ENCODE peak calls at places on chromosomes 12 and 14, in nine cellular contexts. G is bronchial epithelial cell, K is testis, Z is AG04450, H is AG09319, Q is stomach, P is gastrocnemius medialis, F is uterus, R is B cell. W is an unnamed sample.

GRCh38 chr14:83463500-83464098 is 1929.9 kb upstream of the SEL1L start:
- DNase-seq in G (peak; percentile 43), K (peak; percentile 80), Z (peak; percentile 13), H (peak; percentile 18), Q (peak; percentile 29), P (no peak), F (no peak), R (no peak), W (no peak)

GRCh38 chr14:60327447-60328331 is 78.7 kb downstream of the PPM1A start:
- DNase-seq in G (no peak), K (no peak), Z (no peak), H (no peak), Q (peak; percentile 56), P (peak; percentile 68), F (no peak), R (peak; percentile 79), W (no peak)

GRCh38 chr12:109927622-109928021 is 27.5 kb downstream of the TCHP start:
- DNase-seq in G (peak; percentile 18), K (no peak), Z (no peak), H (no peak), Q (peak; percentile 27), P (no peak), F (no peak), R (no peak), W (no peak)

GRCh38 chr14:53531151-53531550 is 378.0 kb upstream of the DDHD1 start:
- DNase-seq in G (peak; percentile 31), K (no peak), Z (no peak), H (no peak), Q (no peak), P (no peak), F (no peak), R (no peak), W (no peak)

GRCh38 chr12:100593490-100593889 is 20.0 kb downstream of the GAS2L3 start:
- DNase-seq in G (no peak), K (no peak), Z (no peak), H (no peak), Q (no peak), P (no peak), F (no peak), R (no peak), W (no peak)

GRCh38 chr12:62472472-62472871 is 5.8 kb downstream of the MON2 start:
- DNase-seq in G (no peak), K (no peak), Z (no peak), H (no peak), Q (no peak), P (no peak), F (no peak), R (no peak), W (no peak)

GRCh38 chr12:67299936-67300335 is 30.8 kb downstream of the CAND1 start:
- DNase-seq in G (no peak), K (no peak), Z (no peak), H (no peak), Q (no peak), P (no peak), F (no peak), R (no peak), W (no peak)

GRCh38 chr12:40325349-40325960 is 100.7 kb downstream of the LRRK2 start:
- DNase-seq in G (peak; percentile 60), K (peak; percentile 27), Z (no peak), H (no peak), Q (no peak), P (no peak), F (no peak), R (no peak), W (no peak)

GRCh38 chr14:32379447-32379846 is 50.3 kb downstream of the AKAP6 start:
- DNase-seq in G (no peak), K (no peak), Z (no peak), H (no peak), Q (no peak), P (no peak), F (no peak), R (no peak), W (no peak)

GRCh38 chr12:2826036-2826435 is 8.8 kb downstream of the NRIP2 start:
- DNase-seq in G (no peak), K (no peak), Z (no peak), H (no peak), Q (no peak), P (no peak), F (no peak), R (no peak), W (no peak)

GRCh38 chr14:55749946-55750345 is 169.9 kb downstream of the KTN1 start:
- DNase-seq in G (no peak), K (no peak), Z (no peak), H (no peak), Q (no peak), P (no peak), F (no peak), R (no peak), W (no peak)

GRCh38 chr14:102951034-102951433 is 28.6 kb downstream of the AMN start:
- DNase-seq in G (no peak), K (peak; percentile 94), Z (no peak), H (no peak), Q (no peak), P (no peak), F (peak; percentile 55), R (no peak), W (no peak)

GRCh38 chr12:45762185-45763110 is 32.9 kb downstream of the ARID2 start:
- DNase-seq in G (peak; percentile 81), K (peak; percentile 31), Z (peak; percentile 27), H (peak; percentile 18), Q (no peak), P (no peak), F (no peak), R (no peak), W (no peak)

GRCh38 chr12:97109441-97109840 is 202.4 kb downstream of the NEDD1 start:
- DNase-seq in G (peak; percentile 29), K (no peak), Z (no peak), H (no peak), Q (no peak), P (no peak), F (no peak), R (no peak), W (no peak)

GRCh38 chr12:77754086-77754485 is 76.6 kb upstream of the NAV3 start:
- DNase-seq in G (no peak), K (no peak), Z (no peak), H (no peak), Q (no peak), P (no peak), F (no peak), R (no peak), W (no peak)

GRCh38 chr12:6110006-6110405 is 14.5 kb downstream of the VWF start:
- DNase-seq in G (peak; percentile 39), K (no peak), Z (no peak), H (no peak), Q (no peak), P (no peak), F (no peak), R (no peak), W (no peak)

GRCh38 chr14:100293497-100294212 is 12.6 kb downstream of the SLC25A29 start:
- DNase-seq in G (no peak), K (no peak), Z (no peak), H (no peak), Q (no peak), P (no peak), F (peak; percentile 6), R (no peak), W (no peak)

GRCh38 chr14:26735811-26736210 is 138.0 kb upstream of the NOVA1 start:
- DNase-seq in G (peak; percentile 33), K (no peak), Z (no peak), H (no peak), Q (no peak), P (no peak), F (no peak), R (no peak), W (no peak)

GRCh38 chr12:10362325-10362724 is 27.5 kb downstream of the KLRK1 start:
- DNase-seq in G (peak; percentile 64), K (no peak), Z (no peak), H (no peak), Q (no peak), P (no peak), F (no peak), R (no peak), W (no peak)

DNA sequence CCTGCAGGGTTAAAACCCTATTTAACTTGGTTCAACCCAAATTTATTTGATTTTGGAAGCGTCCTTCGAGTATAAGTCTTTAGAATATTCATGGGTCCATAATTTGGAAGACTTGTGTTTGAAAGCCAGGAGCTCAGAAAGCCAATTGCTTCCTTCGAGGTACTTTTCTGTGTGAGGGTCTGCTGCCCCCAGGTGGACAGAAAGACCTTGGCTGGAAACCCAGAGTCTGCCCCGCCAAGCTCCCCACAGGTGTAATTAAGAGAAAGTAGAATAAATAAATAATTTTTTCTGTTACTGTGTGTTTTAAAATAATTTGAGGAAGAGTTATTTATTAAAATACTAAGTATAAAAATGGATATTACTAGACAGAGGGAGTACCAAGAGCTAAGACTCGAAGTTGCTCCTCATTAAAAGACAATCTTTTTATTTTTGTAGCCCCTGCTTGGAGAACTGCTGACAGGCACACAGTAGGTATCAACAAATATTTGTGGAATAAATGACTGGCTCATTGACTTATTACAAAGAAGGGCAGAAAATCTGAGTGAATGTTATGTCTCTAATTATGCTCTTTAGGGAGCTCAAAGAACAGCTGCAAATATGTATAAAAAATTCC is 105.8 kb downstream of the PAH start:
- DNase-seq in G (no peak), K (peak; percentile 58), Z (no peak), H (no peak), Q (no peak), P (no peak), F (peak; percentile 46), R (peak; percentile 45), W (no peak)
- TF ChIP-seq CTCF in G (peak; percentile 13), K (peak; percentile 29), Z (peak; percentile 34), H (peak; percentile 42), Q (no peak), P (no peak), F (peak; percentile 44), R (peak; percentile 57), W (no peak)

GRCh38 chr12:47408171-47408871 is 297.5 kb downstream of the RPAP3 start:
- DNase-seq in G (peak; percentile 86), K (no peak), Z (no peak), H (no peak), Q (no peak), P (no peak), F (no peak), R (peak; percentile 85), W (no peak)
- TF ChIP-seq CTCF in G (peak; percentile 62), K (no peak), Z (peak; percentile 11), H (no peak), Q (no peak), P (no peak), F (no peak), R (peak; percentile 83), W (no peak)

DNA sequence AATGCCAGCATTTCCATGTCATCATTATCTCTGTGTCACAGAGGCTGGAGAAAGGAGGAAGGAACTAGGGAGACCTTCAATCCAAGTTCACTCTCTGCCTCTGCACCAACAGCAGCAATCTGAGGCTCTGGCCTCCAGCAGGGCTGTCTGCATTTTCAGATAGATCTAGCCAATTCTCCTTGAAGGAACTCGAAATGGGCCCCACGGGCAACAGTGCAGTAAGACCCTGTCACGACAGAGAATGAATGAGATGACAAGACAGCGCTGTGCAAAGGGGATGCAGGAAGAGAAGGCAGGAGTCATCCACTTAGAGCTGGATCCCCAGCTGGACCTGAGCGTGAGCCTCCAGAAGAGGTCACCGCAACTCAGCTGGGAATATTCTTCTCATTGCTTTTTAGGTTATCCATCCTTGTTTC is 183.7 kb upstream of the GZMB start:
- DNase-seq in G (no peak), K (no peak), Z (no peak), H (no peak), Q (no peak), P (no peak), F (no peak), R (no peak), W (no peak)
- TF ChIP-seq CTCF in G (peak; percentile 4), K (no peak), Z (peak; percentile 43), H (peak; percentile 54), Q (no peak), P (no peak), F (peak; percentile 23), R (no peak), W (no peak)

GRCh38 chr12:80632835-80633234 is 74.6 kb upstream of the MYF6 start:
- DNase-seq in G (peak; percentile 26), K (peak; percentile 28), Z (no peak), H (no peak), Q (no peak), P (no peak), F (no peak), R (no peak), W (no peak)
- TF ChIP-seq CTCF in G (peak; percentile 49), K (no peak), Z (no peak), H (peak; percentile 12), Q (no peak), P (no peak), F (no peak), R (no peak), W (no peak)